ENCODE peak calls at places on chromosomes 2 and 18, in four cellular contexts. One of them, this sample, is unnamed.

GRCh38 chr2:216680951-216681629 is 14.3 kb downstream of the IGFBP5 start:
- DNase-seq in coronary artery: no peak
- DNase-seq in Karpas-422: no peak
- DNase-seq in KBM-7: no peak
- DNase-seq in this sample: no peak

GRCh38 chr2:111121028-111121872 is 536 bp downstream of the BCL2L11 start:
- DNase-seq in Karpas-422: peak
- DNase-seq in KBM-7: peak
- DNase-seq in coronary artery: peak
- DNase-seq in this sample: peak

GRCh38 chr2:40428434-40428833 is 23.5 kb downstream of the SLC8A1 start:
- DNase-seq in coronary artery: no peak
- DNase-seq in KBM-7: no peak
- DNase-seq in Karpas-422: no peak
- DNase-seq in this sample: no peak

GRCh38 chr2:112335600-112335999 is 60.2 kb downstream of the ZC3H6 start:
- DNase-seq in coronary artery: no peak
- DNase-seq in Karpas-422: no peak
- DNase-seq in KBM-7: no peak
- DNase-seq in this sample: no peak

GRCh38 chr2:28277466-28277865 is 115.2 kb upstream of the FOSL2 start:
- DNase-seq in Karpas-422: no peak
- DNase-seq in coronary artery: no peak
- DNase-seq in KBM-7: no peak
- DNase-seq in this sample: no peak

GRCh38 chr2:204251118-204251757 is 294.0 kb upstream of the PARD3B start:
- DNase-seq in Karpas-422: no peak
- DNase-seq in KBM-7: no peak
- DNase-seq in coronary artery: no peak
- DNase-seq in this sample: no peak

GRCh38 chr2:69538872-69539548 is 101.8 kb upstream of the NFU1 start:
- DNase-seq in KBM-7: no peak
- DNase-seq in coronary artery: no peak
- DNase-seq in Karpas-422: no peak
- DNase-seq in this sample: peak

GRCh38 chr18:79586436-79587297 is 92.9 kb upstream of the CTDP1 start:
- DNase-seq in Karpas-422: no peak
- DNase-seq in KBM-7: no peak
- DNase-seq in coronary artery: peak
- DNase-seq in this sample: no peak

GRCh38 chr2:86068098-86069047 is 37.3 kb downstream of the POLR1A start:
- DNase-seq in Karpas-422: no peak
- DNase-seq in coronary artery: no peak
- DNase-seq in KBM-7: no peak
- DNase-seq in this sample: no peak

GRCh38 chr2:165018207-165018606 is 62.9 kb upstream of the SLC38A11 start:
- DNase-seq in Karpas-422: no peak
- DNase-seq in KBM-7: no peak
- DNase-seq in coronary artery: no peak
- DNase-seq in this sample: no peak

GRCh38 chr2:98730053-98730850 is 680 bp downstream of the MGAT4A start:
- DNase-seq in coronary artery: no peak
- DNase-seq in KBM-7: peak
- DNase-seq in Karpas-422: no peak
- DNase-seq in this sample: peak

GRCh38 chr2:48199076-48199475 is 292.8 kb upstream of the FBXO11 start:
- DNase-seq in KBM-7: no peak
- DNase-seq in Karpas-422: peak
- DNase-seq in coronary artery: no peak
- DNase-seq in this sample: no peak

GRCh38 chr2:235165631-235166030 is 213.8 kb downstream of the SH3BP4 start:
- DNase-seq in KBM-7: no peak
- DNase-seq in Karpas-422: no peak
- DNase-seq in coronary artery: no peak
- DNase-seq in this sample: no peak

GRCh38 chr2:130286983-130287655 is 55.6 kb upstream of the IMP4 start:
- DNase-seq in Karpas-422: no peak
- DNase-seq in coronary artery: no peak
- DNase-seq in KBM-7: no peak
- DNase-seq in this sample: no peak

GRCh38 chr2:235000426-235001236 is 48.8 kb downstream of the SH3BP4 start:
- DNase-seq in coronary artery: no peak
- DNase-seq in KBM-7: no peak
- DNase-seq in Karpas-422: no peak
- DNase-seq in this sample: no peak

GRCh38 chr2:191566347-191566746 is 111.6 kb upstream of the NABP1 start:
- DNase-seq in KBM-7: peak
- DNase-seq in Karpas-422: peak
- DNase-seq in coronary artery: no peak
- DNase-seq in this sample: peak

GRCh38 chr2:126776255-126776654 is 120.3 kb downstream of the GYPC start:
- DNase-seq in coronary artery: no peak
- DNase-seq in Karpas-422: no peak
- DNase-seq in KBM-7: no peak
- DNase-seq in this sample: no peak

GRCh38 chr2:176199902-176200301 is 11.4 kb downstream of the HOXD1 start:
- DNase-seq in KBM-7: no peak
- DNase-seq in coronary artery: no peak
- DNase-seq in Karpas-422: no peak
- DNase-seq in this sample: no peak

GRCh38 chr18:45974088-45974536 is 7.0 kb upstream of the EPG5 start:
- DNase-seq in coronary artery: no peak
- DNase-seq in KBM-7: peak
- DNase-seq in Karpas-422: peak
- DNase-seq in this sample: peak

GRCh38 chr2:224951723-224952481 is 90.4 kb downstream of the DOCK10 start:
- DNase-seq in KBM-7: no peak
- DNase-seq in Karpas-422: peak
- DNase-seq in coronary artery: no peak
- DNase-seq in this sample: peak

GRCh38 chr2:125405816-125406215 is 1250.1 kb upstream of the GYPC start:
- DNase-seq in coronary artery: no peak
- DNase-seq in Karpas-422: no peak
- DNase-seq in KBM-7: no peak
- DNase-seq in this sample: no peak

GRCh38 chr2:216478151-216478550 is 20.5 kb upstream of the RPL37A start:
- DNase-seq in Karpas-422: no peak
- DNase-seq in coronary artery: no peak
- DNase-seq in KBM-7: no peak
- DNase-seq in this sample: peak

GRCh38 chr18:61894751-61895524 is 2.1 kb upstream of the RNF152 start:
- DNase-seq in Karpas-422: no peak
- DNase-seq in KBM-7: no peak
- DNase-seq in coronary artery: no peak
- DNase-seq in this sample: no peak

This sample was measured in NB4.